ENCODE peak calls at places on chromosomes 13 and 19, in six cellular contexts. F, M, K, J, G and C are unnamed samples.
A peak's percentile ranks its signal among the peaks of the same experiment; 100 is the strongest.

GRCh38 chr19:4911786-4912672 is 2.7 kb downstream of the UHRF1 start:
- DNase-seq in F (peak; percentile 75), K (peak; percentile 40), J (peak; percentile 86), G (peak; percentile 100), M (peak; percentile 95), C (peak; percentile 84)

GRCh38 chr13:63396746-63397145 is 1981.1 kb upstream of the PCDH20 start:
- DNase-seq in J (no peak), F (no peak), K (no peak), G (no peak), M (no peak), C (no peak)

GRCh38 chr13:23289917-23290357 is 109.2 kb downstream of the SGCG start:
- DNase-seq in M (no peak), F (no peak), J (peak; percentile 18), K (no peak), G (peak; percentile 47), C (no peak)

GRCh38 chr19:28710278-28710677 is 502.7 kb downstream of the UQCRFS1 start:
- DNase-seq in M (peak; percentile 34), F (peak; percentile 76), G (peak; percentile 67), J (peak; percentile 64), K (no peak), C (no peak)

GRCh38 chr13:77516342-77516789 is 19.1 kb upstream of the SCEL start:
- DNase-seq in K (no peak), M (no peak), G (peak; percentile 44), J (no peak), F (no peak), C (no peak)

GRCh38 chr19:28914173-28914572 is 298.8 kb downstream of the UQCRFS1 start:
- DNase-seq in G (no peak), K (no peak), F (no peak), J (no peak), M (no peak), C (no peak)

GRCh38 chr13:77265336-77265735 is 61.6 kb downstream of the MYCBP2 start:
- DNase-seq in G (no peak), M (no peak), F (no peak), K (no peak), J (no peak), C (no peak)

GRCh38 chr19:6997679-6998445 is 23.4 kb downstream of the MBD3L2B start:
- DNase-seq in G (no peak), M (no peak), K (no peak), J (no peak), F (no peak), C (no peak)

GRCh38 chr13:71252191-71252704 is 614.8 kb downstream of the DACH1 start:
- DNase-seq in G (no peak), J (no peak), F (no peak), K (no peak), M (no peak), C (no peak)

GRCh38 chr13:49652691-49653305 is 24.5 kb downstream of the ARL11 start:
- DNase-seq in K (peak; percentile 72), G (peak; percentile 10), J (peak; percentile 49), M (peak; percentile 26), F (peak; percentile 63), C (no peak)

GRCh38 chr13:85588359-85588758 is 210.9 kb downstream of the SLITRK6 start:
- DNase-seq in G (no peak), K (no peak), J (no peak), M (no peak), F (no peak), C (no peak)

GRCh38 chr13:114090476-114090875 is 41.9 kb downstream of the RASA3 start:
- DNase-seq in F (no peak), K (no peak), M (no peak), G (no peak), J (no peak), C (no peak)

GRCh38 chr13:110405597-110406450 is 98.7 kb downstream of the COL4A2 start:
- DNase-seq in K (no peak), J (no peak), F (no peak), M (no peak), G (peak; percentile 89), C (no peak)

GRCh38 chr13:67119481-67119883 is 110.7 kb downstream of the PCDH9 start:
- DNase-seq in G (peak; percentile 96), K (peak; percentile 12), F (no peak), M (peak; percentile 8), J (no peak), C (no peak)

GRCh38 chr13:49248433-49249002 is 793 bp downstream of the CDADC1 start:
- DNase-seq in J (peak; percentile 6), M (no peak), K (no peak), G (peak; percentile 29), F (peak; percentile 30), C (peak; percentile 27)

GRCh38 chr19:33375760-33376159 is 2.3 kb downstream of the CEBPG start:
- DNase-seq in G (peak; percentile 51), K (no peak), F (no peak), J (no peak), M (no peak), C (no peak)

GRCh38 chr13:41562541-41563178 is 105.3 kb downstream of the RGCC start:
- DNase-seq in K (no peak), M (no peak), J (no peak), G (no peak), F (no peak), C (no peak)

GRCh38 chr13:51277943-51278342 is 55.7 kb downstream of the FAM124A start:
- DNase-seq in K (no peak), M (no peak), J (no peak), G (no peak), F (no peak), C (no peak)

GRCh38 chr13:73598021-73598712 is 536.0 kb downstream of the KLF12 start:
- DNase-seq in J (peak; percentile 41), M (no peak), K (no peak), G (peak; percentile 82), F (no peak), C (no peak)

GRCh38 chr13:98945863-98946605 is 31.8 kb downstream of the DOCK9 start:
- DNase-seq in F (no peak), M (no peak), J (no peak), G (no peak), K (no peak), C (no peak)

GRCh38 chr13:30847697-30848307 is 58.3 kb upstream of the MEDAG start:
- DNase-seq in G (peak; percentile 99), M (no peak), K (peak; percentile 41), J (peak; percentile 57), F (no peak), C (peak; percentile 71)

GRCh38 chr13:111474136-111475002 is 153.9 kb downstream of the TEX29 start:
- DNase-seq in M (peak; percentile 21), F (peak; percentile 13), K (no peak), G (peak; percentile 35), J (peak; percentile 66), C (no peak)

GRCh38 chr13:30802953-30803478 is 67.7 kb downstream of the ALOX5AP start:
- DNase-seq in M (peak; percentile 60), K (peak; percentile 78), G (peak; percentile 70), F (peak; percentile 82), J (peak; percentile 87), C (peak; percentile 91)

GRCh38 chr13:110524484-110525254 is 36.9 kb downstream of the RAB20 start:
- DNase-seq in J (no peak), G (no peak), F (no peak), M (no peak), K (peak; percentile 58), C (no peak)

GRCh38 chr19:2813235-2814160 is 6.2 kb upstream of the ZNF554 start:
- DNase-seq in G (no peak), J (no peak), F (no peak), K (no peak), M (no peak), C (no peak)
- H3K27ac ChIP-seq in G (no peak overlapping the region), J (no peak overlapping the region), F (no peak overlapping the region), K (no peak overlapping the region), M (no peak overlapping the region), C (no peak overlapping the region)

GRCh38 chr13:38417727-38418126 is 68.1 kb downstream of the UFM1 start:
- DNase-seq in G (peak; percentile 1), J (peak; percentile 9), M (no peak), F (peak; percentile 20), K (no peak), C (no peak)
- TF ChIP-seq CTCF in G (no peak), J (no peak), M (no peak), F (peak; percentile 52), K (no peak), C (no peak)

DNA sequence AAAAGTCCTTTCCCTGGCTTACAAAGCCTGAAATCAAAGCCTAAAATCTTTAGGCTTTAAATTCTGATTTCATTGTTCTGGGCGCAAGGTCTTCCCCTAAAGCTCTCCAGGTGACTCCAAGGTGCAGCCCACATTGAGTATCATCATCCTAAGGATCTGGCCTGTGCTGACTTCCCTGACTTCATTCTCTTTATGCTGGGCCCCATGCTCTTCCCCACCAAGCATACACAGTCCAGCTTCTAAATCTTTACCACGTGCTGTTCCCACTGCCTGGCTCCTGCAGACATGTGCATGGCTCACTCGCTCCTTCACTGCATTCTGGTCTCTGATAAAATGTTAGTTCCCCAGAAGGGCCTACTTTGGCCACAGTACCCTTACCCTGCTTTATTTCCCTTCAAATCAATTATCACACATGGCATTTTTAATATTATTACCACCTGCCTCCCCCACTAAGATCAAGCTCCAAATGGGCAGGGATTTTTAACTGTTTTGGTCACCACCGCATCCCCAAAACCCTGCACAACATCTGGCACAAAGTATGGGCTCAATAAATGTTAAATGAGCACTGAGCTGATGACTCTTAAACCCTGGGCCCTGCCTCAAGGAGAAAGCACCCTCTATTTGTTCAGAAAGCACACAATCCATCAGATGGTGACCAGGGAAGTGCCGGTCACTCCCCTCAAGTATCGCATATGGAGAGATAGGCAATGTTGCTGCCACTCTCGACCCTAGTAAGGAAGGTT is 3.3 kb downstream of the FBL start:
- DNase-seq in G (no peak), M (no peak), F (no peak), J (no peak), K (no peak), C (no peak)
- H3K27ac ChIP-seq in G (no peak overlapping the region), M (peak overlapping the region; percentile 24), F (no peak overlapping the region), J (no peak overlapping the region), K (peak overlapping the region; percentile 73), C (peak overlapping the region; percentile 68)

GRCh38 chr19:15379083-15379995 is at the start of gene AKAP8:
- DNase-seq in K (peak; percentile 99), F (peak; percentile 99), J (peak; percentile 99), G (peak; percentile 98), M (peak; percentile 96), C (peak; percentile 97)

GRCh38 chr19:15379996-15380647 is 535 bp upstream of the AKAP8 start:
- DNase-seq in G (peak; percentile 11), F (peak; percentile 46), K (peak; percentile 38), M (peak; percentile 23), J (peak; percentile 75), C (no peak)

GRCh38 chr19:15381864-15382263 is 2.3 kb upstream of the AKAP8 start:
- DNase-seq in F (no peak), M (no peak), J (no peak), G (no peak), K (no peak), C (no peak)

GRCh38 chr19:15381429-15381828 is 1.8 kb upstream of the AKAP8 start:
- DNase-seq in G (no peak), K (no peak), F (no peak), M (no peak), J (no peak), C (no peak)

GRCh38 chr19:15378529-15379082 is 981 bp downstream of the AKAP8 start:
- DNase-seq in K (peak; percentile 60), J (peak; percentile 77), F (peak; percentile 73), G (peak; percentile 41), M (no peak), C (peak; percentile 30)
- TF ChIP-seq CTCF in K (no peak), J (no peak), F (no peak), G (no peak), M (no peak), C (no peak)